ENCODE peak calls at places on chromosomes 1 and 21, in six cellular contexts. One of them, this sample, is unnamed.

GRCh38 chr1:193971595-193971994 is 785.2 kb upstream of the B3GALT2 start:
- DNase-seq in AG09319: no peak
- DNase-seq in activated CD8-positive, alpha-beta memory T cell treated with anti-CD3 and anti-CD28 coated beads for 24 hours: no peak
- DNase-seq in RCC 7860: peak; percentile 70
- DNase-seq in iris pigment epithelial cell: peak; percentile 62
- DNase-seq in body of pancreas: no peak
- DNase-seq in this sample: peak; percentile 1

GRCh38 chr1:54583868-54584267 is 35.8 kb downstream of the ACOT11 start:
- DNase-seq in AG09319: no peak
- DNase-seq in activated CD8-positive, alpha-beta memory T cell treated with anti-CD3 and anti-CD28 coated beads for 24 hours: no peak
- DNase-seq in RCC 7860: no peak
- DNase-seq in iris pigment epithelial cell: no peak
- DNase-seq in body of pancreas: no peak
- DNase-seq in this sample: no peak

GRCh38 chr21:39673736-39674135 is 61.0 kb downstream of the B3GALT5 start:
- DNase-seq in AG09319: no peak
- DNase-seq in activated CD8-positive, alpha-beta memory T cell treated with anti-CD3 and anti-CD28 coated beads for 24 hours: no peak
- DNase-seq in RCC 7860: no peak
- DNase-seq in iris pigment epithelial cell: no peak
- DNase-seq in body of pancreas: peak; percentile 92
- DNase-seq in this sample: no peak

GRCh38 chr1:36523850-36524249 is 41.1 kb upstream of the CSF3R start:
- DNase-seq in AG09319: no peak
- DNase-seq in activated CD8-positive, alpha-beta memory T cell treated with anti-CD3 and anti-CD28 coated beads for 24 hours: no peak
- DNase-seq in RCC 7860: no peak
- DNase-seq in iris pigment epithelial cell: no peak
- DNase-seq in body of pancreas: no peak
- DNase-seq in this sample: no peak

GRCh38 chr1:225906467-225906866 is 17.5 kb upstream of the LEFTY1 start:
- DNase-seq in AG09319: no peak
- DNase-seq in activated CD8-positive, alpha-beta memory T cell treated with anti-CD3 and anti-CD28 coated beads for 24 hours: no peak
- DNase-seq in RCC 7860: no peak
- DNase-seq in iris pigment epithelial cell: no peak
- DNase-seq in body of pancreas: no peak
- DNase-seq in this sample: no peak

GRCh38 chr1:47449702-47450552 is 12.1 kb downstream of the FOXD2 start:
- DNase-seq in AG09319: no peak
- DNase-seq in activated CD8-positive, alpha-beta memory T cell treated with anti-CD3 and anti-CD28 coated beads for 24 hours: no peak
- DNase-seq in RCC 7860: no peak
- DNase-seq in iris pigment epithelial cell: no peak
- DNase-seq in body of pancreas: peak; percentile 39
- DNase-seq in this sample: no peak

GRCh38 chr1:244210884-244211558 is 159.9 kb downstream of the ZBTB18 start:
- DNase-seq in AG09319: no peak
- DNase-seq in activated CD8-positive, alpha-beta memory T cell treated with anti-CD3 and anti-CD28 coated beads for 24 hours: no peak
- DNase-seq in RCC 7860: no peak
- DNase-seq in iris pigment epithelial cell: no peak
- DNase-seq in body of pancreas: peak; percentile 31
- DNase-seq in this sample: no peak

GRCh38 chr1:230661976-230662375 is 19.7 kb downstream of the COG2 start:
- DNase-seq in AG09319: no peak
- DNase-seq in activated CD8-positive, alpha-beta memory T cell treated with anti-CD3 and anti-CD28 coated beads for 24 hours: no peak
- DNase-seq in RCC 7860: no peak
- DNase-seq in iris pigment epithelial cell: no peak
- DNase-seq in body of pancreas: no peak
- DNase-seq in this sample: no peak

GRCh38 chr21:45286671-45287437 is 841 bp downstream of the POFUT2 start:
- DNase-seq in AG09319: no peak
- DNase-seq in activated CD8-positive, alpha-beta memory T cell treated with anti-CD3 and anti-CD28 coated beads for 24 hours: peak; percentile 51
- DNase-seq in RCC 7860: no peak
- DNase-seq in iris pigment epithelial cell: no peak
- DNase-seq in body of pancreas: no peak
- DNase-seq in this sample: no peak

GRCh38 chr1:39979654-39980053 is 24.7 kb downstream of the MFSD2A start:
- DNase-seq in AG09319: no peak
- DNase-seq in activated CD8-positive, alpha-beta memory T cell treated with anti-CD3 and anti-CD28 coated beads for 24 hours: no peak
- DNase-seq in RCC 7860: no peak
- DNase-seq in iris pigment epithelial cell: no peak
- DNase-seq in body of pancreas: no peak
- DNase-seq in this sample: no peak

GRCh38 chr1:247387500-247387899 is 28.5 kb upstream of the NLRP3 start:
- DNase-seq in AG09319: no peak
- DNase-seq in activated CD8-positive, alpha-beta memory T cell treated with anti-CD3 and anti-CD28 coated beads for 24 hours: no peak
- DNase-seq in RCC 7860: no peak
- DNase-seq in iris pigment epithelial cell: no peak
- DNase-seq in body of pancreas: no peak
- DNase-seq in this sample: no peak

GRCh38 chr1:83889707-83890106 is 109.2 kb downstream of the TTLL7 start:
- DNase-seq in AG09319: no peak
- DNase-seq in activated CD8-positive, alpha-beta memory T cell treated with anti-CD3 and anti-CD28 coated beads for 24 hours: no peak
- DNase-seq in RCC 7860: no peak
- DNase-seq in iris pigment epithelial cell: peak; percentile 30
- DNase-seq in body of pancreas: no peak
- DNase-seq in this sample: no peak

GRCh38 chr1:150567717-150568561 is 11.5 kb downstream of the MCL1 start:
- DNase-seq in AG09319: peak; percentile 90
- DNase-seq in activated CD8-positive, alpha-beta memory T cell treated with anti-CD3 and anti-CD28 coated beads for 24 hours: peak; percentile 88
- DNase-seq in RCC 7860: peak; percentile 82
- DNase-seq in iris pigment epithelial cell: peak; percentile 99
- DNase-seq in body of pancreas: peak; percentile 98
- DNase-seq in this sample: peak; percentile 98

GRCh38 chr1:229596961-229597699 is 28.8 kb downstream of the TAF5L start:
- DNase-seq in AG09319: peak; percentile 14
- DNase-seq in activated CD8-positive, alpha-beta memory T cell treated with anti-CD3 and anti-CD28 coated beads for 24 hours: no peak
- DNase-seq in RCC 7860: no peak
- DNase-seq in iris pigment epithelial cell: peak; percentile 76
- DNase-seq in body of pancreas: peak; percentile 48
- DNase-seq in this sample: peak; percentile 52

This sample was measured in BJ.